ENCODE peak calls at places on chromosomes 13 and 19, in seven cellular contexts. G is hepatocyte, U is OCI-LY7, P is HCT116, D is SK-N-SH, R is neural progenitor cell, C is MM.1S. I is an unnamed sample. For H3K9me3, the result is how much of the 10 kb centered on the place peaks cover.

GRCh38 chr13:112204881-112205327 is 138.0 kb downstream of the SOX1 start:
- DNase-seq in G (no peak), U (no peak), P (no peak), D (no peak), R (peak), C (no peak), I (no peak)

GRCh38 chr19:29299416-29300380 is 86.7 kb upstream of the UQCRFS1 start:
- DNase-seq in G (no peak), U (no peak), P (no peak), D (no peak), R (no peak), C (no peak), I (no peak)

GRCh38 chr19:55117063-55117635 is 288 bp downstream of the PPP1R12C start:
- DNase-seq in G (no peak), U (peak), P (no peak), D (no peak), R (no peak), C (no peak), I (no peak)

GRCh38 chr13:25170554-25171107 is 1.5 kb downstream of the AMER2 start:
- DNase-seq in G (peak), U (no peak), P (no peak), D (peak), R (peak), C (no peak), I (no peak)

GRCh38 chr13:24181991-24182702 is 21.6 kb downstream of the SPATA13 start:
- DNase-seq in G (no peak), U (peak), P (no peak), D (no peak), R (no peak), C (no peak), I (no peak)

GRCh38 chr19:8127311-8127710 is 22.1 kb downstream of the FBN3 start:
- DNase-seq in G (no peak), U (no peak), P (no peak), D (no peak), R (no peak), C (no peak), I (no peak)

GRCh38 chr13:99395436-99395835 is 88.2 kb upstream of the GPR183 start:
- DNase-seq in G (no peak), U (no peak), P (no peak), D (no peak), R (no peak), C (no peak), I (no peak)

GRCh38 chr13:34208326-34208725 is 390.4 kb downstream of the RFC3 start:
- DNase-seq in G (no peak), U (no peak), P (no peak), D (no peak), R (no peak), C (no peak), I (no peak)

GRCh38 chr19:35716735-35716984 is 1.1 kb upstream of the KMT2B start:
- DNase-seq in G (no peak), U (no peak), P (no peak), D (no peak), R (peak), C (peak), I (no peak)

GRCh38 chr19:2043269-2043641 is 7.8 kb downstream of the MKNK2 start:
- DNase-seq in G (peak), U (no peak), P (no peak), D (no peak), R (peak), C (no peak), I (no peak)

GRCh38 chr13:34678154-34678553 is 263.9 kb upstream of the NBEA start:
- DNase-seq in G (no peak), U (no peak), P (no peak), D (no peak), R (no peak), C (no peak), I (peak)

GRCh38 chr13:80141114-80141849 is 199.6 kb downstream of the SPRY2 start:
- DNase-seq in G (peak), U (no peak), P (no peak), D (no peak), R (peak), C (no peak), I (no peak)

GRCh38 chr19:15562861-15563260 is 52.2 kb upstream of the CYP4F8 start:
- DNase-seq in G (no peak), U (no peak), P (peak), D (no peak), R (no peak), C (no peak), I (peak)

GRCh38 chr19:15564534-15565168 is 50.4 kb upstream of the CYP4F8 start:
- DNase-seq in G (no peak), U (no peak), P (no peak), D (no peak), R (no peak), C (no peak), I (no peak)

GRCh38 chr19:15563931-15564330 is 51.1 kb upstream of the CYP4F8 start:
- DNase-seq in G (no peak), U (no peak), P (no peak), D (no peak), R (no peak), C (no peak), I (no peak)

GRCh38 chr19:15563325-15563794 is 51.7 kb upstream of the CYP4F8 start:
- DNase-seq in G (no peak), U (no peak), P (no peak), D (peak), R (no peak), C (no peak), I (peak)

DNA sequence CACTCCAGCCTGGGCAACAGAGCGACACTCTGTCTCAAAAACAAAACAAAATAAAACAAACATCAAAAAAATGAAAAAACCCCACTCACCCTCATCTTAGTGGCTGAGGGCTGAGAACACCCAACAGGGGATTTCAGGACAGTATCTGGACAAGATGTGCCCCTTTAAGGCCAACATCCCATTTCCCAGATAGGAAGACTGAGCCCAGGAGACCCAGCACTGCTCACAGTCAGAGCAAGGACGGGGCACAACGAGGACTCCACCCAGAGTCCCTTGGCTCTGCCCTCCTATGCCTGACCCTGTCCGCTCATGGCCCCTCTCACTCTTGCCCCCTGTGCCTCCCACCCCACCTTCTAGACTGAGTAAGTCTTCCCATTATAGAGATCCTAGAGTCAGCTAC is 52.9 kb upstream of the CYP4F8 start:
- DNase-seq in G (no peak), U (no peak), P (no peak), D (no peak), R (no peak), C (no peak), I (no peak)
- H3K9me3 ChIP-seq in G (under half), U (under half), P (under half), D (under half), R (under half), C (under half), I (under half)

DNA sequence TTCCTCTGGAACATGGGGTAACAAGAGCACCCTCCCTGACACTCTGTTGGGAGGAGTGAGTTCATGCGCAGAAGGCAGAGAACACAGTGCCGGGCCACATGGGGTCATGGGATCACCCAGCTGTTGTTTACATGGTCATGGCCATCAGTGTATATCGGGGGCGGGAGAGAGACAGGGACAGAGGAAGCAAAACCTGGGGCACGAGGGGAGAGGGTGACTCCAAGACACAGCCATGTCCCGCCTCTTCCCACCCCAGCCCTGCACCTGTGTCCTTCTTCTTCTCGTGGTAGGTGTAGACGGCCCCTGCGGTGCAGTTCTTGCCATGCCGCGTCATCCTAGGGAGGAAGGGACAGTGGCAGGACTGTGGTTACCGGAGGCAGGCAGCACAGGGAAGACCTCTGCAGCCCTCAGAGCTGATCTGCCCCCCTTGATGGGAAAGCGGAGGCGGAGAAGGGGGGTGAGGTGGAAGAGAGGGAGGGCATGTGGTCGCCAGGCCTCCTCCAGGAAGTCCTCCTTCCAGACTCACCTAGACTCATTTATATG is 19.9 kb downstream of the NOSIP start:
- DNase-seq in G (no peak), U (no peak), P (no peak), D (no peak), R (no peak), C (no peak), I (no peak)
- TF ChIP-seq EZH2phosphoT487 in G (no peak), U (no peak), P (no peak), D (no peak), R (no peak), C (no peak), I (no peak)

GRCh38 chr19:925912-926594 is at the start of gene ARID3A:
- DNase-seq in G (peak), U (peak), P (no peak), D (peak), R (peak), C (no peak), I (no peak)
- TF ChIP-seq CTCF in G (no peak), U (no peak), P (no peak), D (no peak), R (no peak), C (no peak), I (no peak)

GRCh38 chr19:23561341-23561740 is 125.7 kb downstream of the ZNF675 start:
- DNase-seq in G (no peak), U (no peak), P (no peak), D (no peak), R (no peak), C (no peak), I (peak)

GRCh38 chr19:23565256-23565655 is 121.8 kb downstream of the ZNF675 start:
- DNase-seq in G (no peak), U (no peak), P (no peak), D (no peak), R (no peak), C (no peak), I (no peak)

GRCh38 chr19:23560051-23560450 is 127.0 kb downstream of the ZNF675 start:
- DNase-seq in G (no peak), U (no peak), P (no peak), D (no peak), R (no peak), C (no peak), I (no peak)

GRCh38 chr19:23558541-23558940 is 128.5 kb downstream of the ZNF675 start:
- DNase-seq in G (no peak), U (no peak), P (no peak), D (no peak), R (no peak), C (no peak), I (peak)

DNA sequence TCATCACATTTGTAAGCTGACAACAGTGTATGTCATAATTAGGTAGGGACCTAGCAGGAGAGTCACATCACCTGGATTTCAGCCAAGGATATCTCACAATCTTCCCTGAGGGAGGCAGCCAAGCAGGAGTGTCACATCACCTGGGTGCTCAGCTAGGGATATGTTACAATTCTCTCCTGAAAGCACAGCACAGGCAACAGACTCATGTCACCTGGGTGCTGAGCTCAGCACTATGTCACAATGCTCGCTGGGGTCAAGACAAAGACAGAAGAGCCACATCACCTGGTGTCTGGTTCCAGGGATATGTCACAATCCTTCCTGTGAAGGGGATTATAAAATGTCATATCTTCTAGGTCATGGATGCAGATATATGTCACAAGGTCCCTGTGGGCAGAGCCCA is 123.7 kb downstream of the ZNF675 start:
- DNase-seq in G (no peak), U (no peak), P (no peak), D (no peak), R (no peak), C (no peak), I (no peak)
- H3K9me3 ChIP-seq in G (under half), U (under half), P (under half), D (under half), R (under half), C (under half), I (under half)

DNA sequence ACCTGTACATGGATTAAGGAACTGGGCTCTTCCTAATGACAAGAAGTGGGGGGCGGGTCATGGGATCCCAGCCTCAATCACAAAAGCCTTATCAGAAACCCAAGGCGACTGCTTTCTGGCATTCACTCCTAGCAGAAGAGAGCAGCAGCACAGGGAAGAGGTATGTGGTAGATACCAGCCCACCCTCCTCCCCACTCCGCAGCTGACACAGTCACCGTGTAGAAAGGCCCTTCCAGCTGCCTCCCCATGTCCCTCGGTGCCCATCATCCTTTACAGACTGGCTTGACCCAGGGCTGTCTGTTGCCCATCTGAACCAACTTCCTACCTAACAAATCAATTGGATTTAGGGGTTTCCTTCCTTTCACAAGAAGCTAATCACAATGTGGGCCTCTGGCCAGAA is 3.1 kb upstream of the DHRS12 start:
- DNase-seq in G (no peak), U (no peak), P (no peak), D (no peak), R (no peak), C (no peak), I (no peak)
- TF ChIP-seq EZH2phosphoT487 in G (no peak), U (no peak), P (no peak), D (no peak), R (no peak), C (no peak), I (no peak)